ENCODE peak calls at places on chromosomes 4 and X, in nine cellular contexts. I is activated T-cell treated with anti-CD3 and anti-CD28 coated beads, Interleukin-2, amount 50 U/mL, for 4 hours; M is stomach; Y is SW480; J is AG10803; P is stimulated activated naive CD8-positive, alpha-beta T cell treated with anti-CD3 and anti-CD28 coated beads, Interleukin-15, Interleukin-2, amounts not matched to agents 100 U/mL and 50 U/mL, for 24 hours; H is WTC11; T is posterior cingulate gyrus; X is stimulated activated CD4-positive, alpha-beta T cell treated with anti-CD3 and anti-CD28 coated beads, Interleukin-4, amount 100 ng/mL, for 48 hours. C is an unnamed sample.

GRCh38 chr4:65510976-65511375 is 159.3 kb downstream of the EPHA5 start:
- DNase-seq in Y (no peak), J (peak), T (no peak), I (no peak), P (no peak), H (no peak), M (no peak), X (no peak), C (no peak)

GRCh38 chr4:7805533-7806079 is 134.1 kb downstream of the AFAP1 start:
- DNase-seq in I (no peak), J (peak), P (no peak), M (peak), X (no peak), H (no peak), T (no peak), Y (peak), C (no peak)

GRCh38 chr4:111854494-111855087 is 290.7 kb upstream of the FAM241A start:
- DNase-seq in I (no peak), H (no peak), Y (peak), X (no peak), P (no peak), M (no peak), T (peak), J (peak), C (no peak)

GRCh38 chrX:150693782-150694574 is 782 bp downstream of the MTMR1 start:
- DNase-seq in Y (peak), I (peak), X (peak), P (peak), J (peak), H (peak), M (peak), T (peak), C (peak)

GRCh38 chrX:132590350-132591026 is 101.7 kb upstream of the MBNL3 start:
- DNase-seq in X (no peak), H (no peak), P (no peak), J (no peak), I (no peak), T (no peak), Y (no peak), M (no peak), C (no peak)

GRCh38 chr4:38324861-38325451 is 339.0 kb upstream of the KLF3 start:
- DNase-seq in I (no peak), P (no peak), M (no peak), H (no peak), X (no peak), J (no peak), T (no peak), Y (no peak), C (no peak)

GRCh38 chr4:26030260-26030667 is 116.2 kb downstream of the SMIM20 start:
- DNase-seq in Y (no peak), I (no peak), J (no peak), H (peak), M (no peak), X (no peak), T (no peak), P (no peak), C (no peak)

GRCh38 chrX:10512258-10512657 is 108.1 kb downstream of the MID1 start:
- DNase-seq in M (no peak), I (no peak), X (no peak), P (no peak), Y (no peak), T (no peak), J (peak), H (no peak), C (no peak)

GRCh38 chrX:19604375-19604774 is 89.1 kb upstream of the MAP3K15 start:
- DNase-seq in M (no peak), X (no peak), J (no peak), P (no peak), T (no peak), H (no peak), Y (no peak), I (no peak), C (no peak)

GRCh38 chr4:3073158-3074077 is 920 bp downstream of the HTT-AS start:
- DNase-seq in H (peak), I (peak), M (no peak), P (peak), T (peak), J (no peak), X (no peak), Y (no peak), C (no peak)

GRCh38 chr4:88041626-88042025 is 34.2 kb downstream of the PKD2 start:
- DNase-seq in Y (no peak), P (no peak), H (no peak), J (no peak), M (peak), T (no peak), I (no peak), X (no peak), C (no peak)

GRCh38 chr4:147408189-147408588 is 72.7 kb upstream of the EDNRA start:
- DNase-seq in P (no peak), J (no peak), X (no peak), T (no peak), H (no peak), M (no peak), Y (no peak), I (no peak), C (no peak)

GRCh38 chr4:30208731-30209435 is 511.3 kb upstream of the PCDH7 start:
- DNase-seq in H (no peak), P (no peak), I (no peak), X (no peak), T (no peak), Y (peak), M (no peak), J (no peak), C (no peak)

GRCh38 chr4:40185830-40186664 is 10.8 kb upstream of the RHOH start:
- DNase-seq in Y (no peak), J (peak), T (no peak), X (no peak), I (no peak), H (no peak), P (no peak), M (no peak), C (no peak)

GRCh38 chr4:56215138-56215793 is 172.0 kb downstream of the AASDH start:
- DNase-seq in T (no peak), I (no peak), Y (no peak), J (no peak), P (no peak), M (no peak), X (no peak), H (no peak), C (no peak)

GRCh38 chr4:109041463-109041862 is 261.0 kb downstream of the COL25A1 start:
- DNase-seq in J (peak), I (no peak), X (no peak), M (no peak), H (no peak), P (no peak), T (no peak), Y (no peak), C (no peak)

GRCh38 chr4:53633608-53634007 is 42.3 kb upstream of the LNX1 start:
- DNase-seq in Y (no peak), J (peak), X (no peak), M (no peak), I (no peak), P (no peak), H (no peak), T (no peak), C (no peak)

GRCh38 chrX:44651347-44651746 is 108.7 kb upstream of the FUNDC1 start:
- DNase-seq in T (peak), P (no peak), J (no peak), M (no peak), I (no peak), Y (no peak), X (no peak), H (peak), C (no peak)

C was measured in amygdala.